ENCODE peak calls at places on chromosomes 12 and 14, in four cellular contexts. One of them, this sample, is unnamed.

GRCh38 chr12:2190085-2190484 is 137.3 kb downstream of the CACNA1C start:
- DNase-seq in ovary: no peak
- DNase-seq in PC-3: no peak
- DNase-seq in pancreas: no peak
- DNase-seq in this sample: no peak

GRCh38 chr12:3968523-3968922 is 95.3 kb upstream of the PARP11 start:
- DNase-seq in ovary: no peak
- DNase-seq in PC-3: no peak
- DNase-seq in pancreas: no peak
- DNase-seq in this sample: no peak

GRCh38 chr12:125068391-125068790 is 3.2 kb downstream of the AACS start:
- DNase-seq in ovary: no peak
- DNase-seq in PC-3: no peak
- DNase-seq in pancreas: no peak
- DNase-seq in this sample: no peak

GRCh38 chr12:98227162-98227561 is 288.2 kb upstream of the TMPO start:
- DNase-seq in ovary: no peak
- DNase-seq in PC-3: no peak
- DNase-seq in pancreas: no peak
- DNase-seq in this sample: no peak

GRCh38 chr12:18275974-18276373 is 14.7 kb downstream of the PIK3C2G start:
- DNase-seq in ovary: no peak
- DNase-seq in PC-3: peak
- DNase-seq in pancreas: no peak
- DNase-seq in this sample: no peak

GRCh38 chr12:22653790-22654189 is 28.8 kb downstream of the ETNK1 start:
- DNase-seq in ovary: no peak
- DNase-seq in PC-3: peak
- DNase-seq in pancreas: no peak
- DNase-seq in this sample: no peak

GRCh38 chr12:98696036-98696646 is 51.1 kb downstream of the APAF1 start:
- DNase-seq in ovary: no peak
- DNase-seq in PC-3: no peak
- DNase-seq in pancreas: no peak
- DNase-seq in this sample: no peak

GRCh38 chr12:71250186-71250585 is 92.4 kb upstream of the TSPAN8 start:
- DNase-seq in ovary: no peak
- DNase-seq in PC-3: peak
- DNase-seq in pancreas: no peak
- DNase-seq in this sample: no peak

GRCh38 chr12:52253391-52254179 is 20.5 kb downstream of the KRT7 start:
- DNase-seq in ovary: no peak
- DNase-seq in PC-3: peak
- DNase-seq in pancreas: no peak
- DNase-seq in this sample: no peak

GRCh38 chr12:93468008-93468371 is 676 bp downstream of the MRPL42 start:
- DNase-seq in ovary: no peak
- DNase-seq in PC-3: no peak
- DNase-seq in pancreas: no peak
- DNase-seq in this sample: no peak

GRCh38 chr14:96408608-96409007 is 16.7 kb downstream of the AK7 start:
- DNase-seq in ovary: no peak
- DNase-seq in PC-3: no peak
- DNase-seq in pancreas: no peak
- DNase-seq in this sample: no peak

GRCh38 chr14:89013698-89014569 is 189.5 kb downstream of the TTC8 start:
- DNase-seq in ovary: no peak
- DNase-seq in PC-3: no peak
- DNase-seq in pancreas: no peak
- DNase-seq in this sample: no peak
- H3K4me3 ChIP-seq in ovary: no peak
- H3K4me3 ChIP-seq in PC-3: no peak
- H3K4me3 ChIP-seq in pancreas: no peak
- H3K4me3 ChIP-seq in this sample: no peak

DNA sequence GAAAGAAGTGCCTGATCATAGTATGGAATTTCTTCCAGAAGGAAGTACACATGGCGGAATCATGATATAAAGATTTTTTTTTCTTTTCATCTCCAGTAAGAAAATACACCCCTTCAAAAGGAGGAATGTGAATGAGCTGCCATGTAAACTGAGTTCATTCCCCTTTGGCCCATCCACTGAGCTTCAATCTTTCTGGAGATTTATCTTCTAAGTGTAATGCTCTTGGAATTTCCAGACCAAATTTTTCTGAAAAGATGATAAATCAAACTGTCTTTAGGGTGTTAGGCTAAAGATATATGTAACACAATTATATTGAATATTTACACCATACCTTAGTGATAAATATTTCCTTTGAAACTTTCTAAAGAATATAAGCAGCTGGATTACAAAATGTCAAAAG is 5.2 kb downstream of the DCN start:
- DNase-seq in ovary: no peak
- DNase-seq in PC-3: no peak
- DNase-seq in pancreas: no peak
- DNase-seq in this sample: no peak
- H3K4me3 ChIP-seq in ovary: peak
- H3K4me3 ChIP-seq in PC-3: no peak
- H3K4me3 ChIP-seq in pancreas: no peak
- H3K4me3 ChIP-seq in this sample: no peak

GRCh38 chr14:53955671-53956426 is 776 bp downstream of the BMP4 start:
- DNase-seq in ovary: peak
- DNase-seq in PC-3: no peak
- DNase-seq in pancreas: peak
- DNase-seq in this sample: peak
- H3K4me3 ChIP-seq in ovary: peak
- H3K4me3 ChIP-seq in PC-3: peak
- H3K4me3 ChIP-seq in pancreas: peak
- H3K4me3 ChIP-seq in this sample: peak

DNA sequence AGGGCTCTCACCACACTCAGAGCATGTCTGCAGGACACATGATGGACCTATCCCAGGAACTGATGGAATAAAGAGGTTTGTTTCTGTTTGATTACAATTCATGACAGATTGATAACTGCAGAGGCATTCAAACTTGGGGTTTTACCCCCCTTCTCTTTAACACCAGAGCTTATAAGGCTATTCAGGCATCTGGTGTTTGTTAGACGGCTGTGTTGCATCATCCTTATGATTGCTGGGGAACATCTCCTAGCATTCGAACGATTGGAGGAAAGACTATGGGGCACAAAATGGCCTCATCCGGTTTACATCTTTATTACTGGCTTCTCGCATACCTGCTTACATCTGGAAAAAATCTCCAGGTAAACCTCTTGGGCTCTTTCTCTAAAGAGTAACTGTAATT is 191.8 kb downstream of the MSRB3 start:
- DNase-seq in ovary: no peak
- DNase-seq in PC-3: no peak
- DNase-seq in pancreas: no peak
- DNase-seq in this sample: no peak
- H3K4me3 ChIP-seq in ovary: no peak
- H3K4me3 ChIP-seq in PC-3: no peak
- H3K4me3 ChIP-seq in pancreas: no peak
- H3K4me3 ChIP-seq in this sample: no peak

GRCh38 chr14:25009891-25010290 is 40.1 kb downstream of the STXBP6 start:
- DNase-seq in ovary: no peak
- DNase-seq in PC-3: no peak
- DNase-seq in pancreas: no peak
- DNase-seq in this sample: no peak

GRCh38 chr14:25014440-25014839 is 35.5 kb downstream of the STXBP6 start:
- DNase-seq in ovary: no peak
- DNase-seq in PC-3: no peak
- DNase-seq in pancreas: no peak
- DNase-seq in this sample: no peak

GRCh38 chr14:25007832-25008231 is 42.1 kb downstream of the STXBP6 start:
- DNase-seq in ovary: no peak
- DNase-seq in PC-3: no peak
- DNase-seq in pancreas: peak
- DNase-seq in this sample: no peak

GRCh38 chr14:25010471-25010870 is 39.5 kb downstream of the STXBP6 start:
- DNase-seq in ovary: no peak
- DNase-seq in PC-3: no peak
- DNase-seq in pancreas: no peak
- DNase-seq in this sample: no peak

GRCh38 chr14:25011095-25011494 is 38.9 kb downstream of the STXBP6 start:
- DNase-seq in ovary: no peak
- DNase-seq in PC-3: no peak
- DNase-seq in pancreas: no peak
- DNase-seq in this sample: no peak
- H3K4me3 ChIP-seq in ovary: no peak
- H3K4me3 ChIP-seq in PC-3: no peak
- H3K4me3 ChIP-seq in pancreas: no peak
- H3K4me3 ChIP-seq in this sample: no peak